ENCODE peak calls at places on chromosomes 11 and 22, in four cellular contexts. C, E, Z and I are unnamed samples.

GRCh38 chr22:28771195-28771791 is 1.2 kb upstream of the CCDC117 start:
- DNase-seq in E (no peak), C (no peak), Z (no peak), I (peak; percentile 49)

GRCh38 chr22:19784396-19785175 is 24.0 kb downstream of the TBX1 start:
- DNase-seq in E (no peak), C (no peak), Z (no peak), I (no peak)

GRCh38 chr11:114326776-114327175 is 30.6 kb downstream of the NNMT start:
- DNase-seq in C (no peak), Z (no peak), E (no peak), I (no peak)

GRCh38 chr11:15793032-15793996 is 563.0 kb downstream of the SOX6 start:
- DNase-seq in C (no peak), Z (no peak), E (peak; percentile 9), I (no peak)

GRCh38 chr11:132365650-132366049 is 995.2 kb downstream of the NTM start:
- DNase-seq in Z (no peak), E (no peak), C (no peak), I (no peak)

GRCh38 chr22:37316875-37317371 is 34.6 kb downstream of the CYTH4 start:
- DNase-seq in C (peak; percentile 92), Z (peak; percentile 75), E (peak; percentile 82), I (peak; percentile 79)

GRCh38 chr11:19868281-19868821 is 155.7 kb downstream of the NAV2 start:
- DNase-seq in E (peak; percentile 38), C (peak; percentile 31), Z (no peak), I (peak; percentile 86)

GRCh38 chr11:19980957-19981669 is 179.2 kb downstream of the DBX1 start:
- DNase-seq in E (peak; percentile 88), Z (peak; percentile 33), C (peak; percentile 21), I (peak; percentile 15)

GRCh38 chr11:83816572-83817187 is 530.5 kb upstream of the CCDC90B start:
- DNase-seq in Z (peak; percentile 15), C (peak; percentile 8), E (peak; percentile 29), I (no peak)

GRCh38 chr22:29493636-29494035 is 13.6 kb downstream of the NEFH start:
- DNase-seq in E (no peak), Z (no peak), C (no peak), I (no peak)

GRCh38 chr11:90916706-90917105 is 693.9 kb upstream of the CHORDC1 start:
- DNase-seq in Z (no peak), E (no peak), C (no peak), I (no peak)

GRCh38 chr11:118283756-118284350 is 19.8 kb upstream of the MPZL2 start:
- DNase-seq in E (no peak), C (no peak), Z (no peak), I (no peak)

GRCh38 chr11:44774131-44774530 is 47.4 kb downstream of the TSPAN18 start:
- DNase-seq in E (peak; percentile 39), C (no peak), Z (no peak), I (no peak)

GRCh38 chr11:45554230-45554967 is 111.0 kb downstream of the CHST1 start:
- DNase-seq in E (no peak), Z (no peak), C (no peak), I (peak; percentile 71)

GRCh38 chr11:10476927-10477689 is 22.0 kb downstream of the AMPD3 start:
- DNase-seq in Z (no peak), E (no peak), C (no peak), I (no peak)

GRCh38 chr11:130979386-130979972 is 63.2 kb upstream of the SNX19 start:
- DNase-seq in Z (peak; percentile 9), C (peak; percentile 8), E (peak; percentile 20), I (no peak)

GRCh38 chr11:88175004-88175706 is at the start of gene RAB38:
- DNase-seq in Z (peak; percentile 26), C (peak; percentile 6), E (no peak), I (peak; percentile 17)

GRCh38 chr11:119258180-119258579 is 52.0 kb downstream of the CBL start:
- DNase-seq in E (no peak), Z (no peak), C (no peak), I (no peak)

GRCh38 chr22:38569181-38569971 is 607 bp downstream of the DMC1 start:
- DNase-seq in E (no peak), Z (peak; percentile 15), C (peak; percentile 7), I (no peak)

GRCh38 chr11:61092280-61092766 is 10.0 kb upstream of the CD5 start:
- DNase-seq in E (no peak), C (no peak), Z (no peak), I (no peak)

GRCh38 chr11:80980221-80980620 is 1539.4 kb upstream of the TENM4 start:
- DNase-seq in C (no peak), Z (no peak), E (peak; percentile 57), I (no peak)

GRCh38 chr11:12717851-12718291 is 43.6 kb downstream of the TEAD1 start:
- DNase-seq in Z (no peak), E (no peak), C (no peak), I (no peak)

GRCh38 chr11:17924713-17925112 is 88.1 kb downstream of the SERGEF start:
- DNase-seq in C (no peak), Z (no peak), E (no peak), I (no peak)

GRCh38 chr11:67289226-67289650 is at the start of gene ANKRD13D:
- DNase-seq in C (no peak), Z (peak; percentile 88), E (no peak), I (no peak)

GRCh38 chr11:111310088-111310487 is 11.7 kb downstream of the POU2AF3 start:
- DNase-seq in C (no peak), E (no peak), Z (no peak), I (peak; percentile 80)

GRCh38 chr11:59614277-59615131 is 1.1 kb downstream of the OSBP start:
- DNase-seq in C (no peak), E (peak; percentile 26), Z (no peak), I (peak; percentile 5)

GRCh38 chr11:13073119-13073981 is 64.2 kb downstream of the RASSF10 start:
- DNase-seq in Z (no peak), C (no peak), E (peak; percentile 16), I (no peak)

GRCh38 chr11:5384335-5384734 is 723 bp downstream of the OR51M1 start:
- DNase-seq in C (no peak), Z (no peak), E (no peak), I (no peak)

GRCh38 chr11:28837599-28837998 is 729.4 kb downstream of the METTL15 start:
- DNase-seq in E (no peak), C (no peak), Z (no peak), I (no peak)

GRCh38 chr11:11037162-11037732 is 179.4 kb upstream of the ZBED5 start:
- DNase-seq in Z (no peak), E (no peak), C (no peak), I (no peak)

GRCh38 chr22:20761536-20761935 is 12.4 kb upstream of the SERPIND1 start:
- DNase-seq in C (no peak), E (no peak), Z (no peak), I (no peak)

GRCh38 chr11:36441610-36442208 is 68.4 kb downstream of the TRAF6 start:
- DNase-seq in E (no peak), C (no peak), Z (no peak), I (no peak)

GRCh38 chr11:95977534-95978174 is 53.7 kb upstream of the MTMR2 start:
- DNase-seq in Z (no peak), E (peak; percentile 78), C (no peak), I (no peak)

GRCh38 chr22:26977741-26978140 is 320.4 kb downstream of the MIAT start:
- DNase-seq in Z (no peak), C (no peak), E (no peak), I (no peak)

GRCh38 chr11:128555606-128556005 is 31.8 kb downstream of the ETS1 start:
- DNase-seq in C (no peak), Z (no peak), E (peak; percentile 49), I (no peak)

GRCh38 chr22:37173709-37174108 is 14.3 kb downstream of the C1QTNF6 start:
- DNase-seq in E (no peak), C (peak; percentile 4), Z (no peak), I (no peak)

GRCh38 chr11:124915541-124916369 is 3.3 kb upstream of the HEPN1 start:
- DNase-seq in C (no peak), E (peak; percentile 60), Z (no peak), I (no peak)

DNA sequence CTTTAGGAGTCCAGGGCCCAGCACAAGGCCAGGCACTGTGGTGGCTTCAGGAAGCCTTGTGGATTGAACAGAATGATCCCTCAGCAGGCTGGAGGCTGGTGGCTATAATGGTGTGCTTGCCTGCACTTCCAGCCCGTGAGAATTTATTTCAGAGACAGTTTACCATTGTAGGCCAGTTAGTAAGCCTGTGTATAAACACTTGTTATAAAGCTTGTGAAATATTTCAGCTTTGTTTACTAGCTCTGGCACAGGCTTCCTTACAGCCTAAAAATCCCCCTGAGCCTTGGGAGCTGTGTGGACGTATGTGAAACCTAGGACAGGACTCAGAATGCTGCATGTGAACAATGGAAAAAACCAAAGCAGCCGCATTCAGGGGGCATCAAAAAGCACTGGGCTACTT is 26.6 kb upstream of the ACER3 start:
- DNase-seq in Z (no peak), C (no peak), E (no peak), I (no peak)
- TF ChIP-seq POLR2AphosphoS5 in Z (no peak), C (no peak), E (no peak), I (no peak)

DNA sequence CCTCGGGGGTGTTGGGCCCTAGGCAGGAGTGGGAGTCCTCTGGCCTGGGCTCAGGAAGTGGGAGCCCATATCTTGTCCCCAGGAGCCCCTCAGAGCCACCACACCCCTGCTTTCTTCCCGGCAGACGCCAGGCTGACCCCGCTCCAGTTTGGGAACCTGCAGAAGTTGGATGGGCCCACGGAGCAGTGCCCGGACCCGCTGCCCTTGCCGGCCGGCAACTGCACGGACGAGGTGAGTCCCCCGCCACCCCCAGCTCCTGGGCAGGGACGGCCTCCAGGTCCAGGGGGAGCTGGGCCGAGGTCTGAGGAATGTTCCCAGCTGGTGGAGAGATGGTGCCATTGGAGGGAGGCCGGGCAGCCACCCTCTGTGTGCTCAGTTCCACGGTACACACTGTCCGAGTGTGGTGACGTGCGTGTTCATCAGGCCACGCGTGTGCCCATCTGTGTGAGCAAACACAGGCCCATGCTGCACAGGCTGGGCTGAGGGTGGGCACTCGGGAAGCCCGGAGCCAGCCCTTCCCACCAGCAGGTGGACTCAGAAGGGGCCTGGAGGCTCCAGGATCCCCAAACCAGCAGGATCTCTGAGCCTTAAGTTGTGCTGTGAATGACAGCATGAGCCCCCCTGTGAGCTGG is 4.8 kb downstream of the MUC5B start:
- DNase-seq in Z (no peak), E (no peak), C (peak; percentile 33), I (no peak)
- H3K4me1 ChIP-seq in Z (no peaks in the 10 kb centered on the region), E (no peaks in the 10 kb centered on the region), C (no peaks in the 10 kb centered on the region), I (no peaks in the 10 kb centered on the region)

GRCh38 chr11:3123316-3123715 is 41.8 kb downstream of the OSBPL5 start:
- DNase-seq in E (no peak), C (peak; percentile 71), Z (no peak), I (peak; percentile 74)
- TF ChIP-seq POLR2AphosphoS5 in E (no peak), C (no peak), Z (no peak), I (peak; percentile 68)

GRCh38 chr22:46732041-46732379 is 6.0 kb downstream of the CERK start:
- DNase-seq in E (no peak), Z (no peak), C (no peak), I (no peak)
- H3K4me1 ChIP-seq in E (peaks cover 30% of the 10 kb centered on the region), Z (no peaks in the 10 kb centered on the region), C (peaks cover 15% of the 10 kb centered on the region), I (peaks cover 3% of the 10 kb centered on the region)

DNA sequence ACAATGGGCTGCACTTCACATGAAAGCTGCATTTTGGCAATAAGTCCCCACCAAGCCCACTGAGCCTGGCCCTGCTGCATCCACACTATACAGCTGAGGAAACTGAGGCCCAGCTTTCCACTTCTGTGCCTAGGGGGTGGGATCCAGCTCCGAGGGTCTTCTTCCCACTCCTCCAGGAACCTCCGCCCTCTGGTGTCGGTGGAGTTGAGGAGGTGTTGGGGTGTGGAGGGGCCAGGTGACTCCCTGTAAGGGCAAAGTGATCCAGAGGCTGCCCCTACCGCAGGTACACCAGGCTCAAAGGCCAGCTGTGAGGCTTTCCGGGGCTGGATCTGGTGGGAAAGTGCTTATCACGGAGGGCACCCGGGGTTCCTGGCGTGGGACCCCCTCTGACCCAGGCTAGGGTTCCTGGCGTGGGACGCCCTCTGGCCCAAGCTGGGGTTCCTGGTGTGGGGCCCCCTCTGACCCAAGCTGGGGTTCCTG is 125.0 kb downstream of the KCNQ1 start:
- DNase-seq in C (no peak), E (no peak), Z (no peak), I (no peak)
- TF ChIP-seq POLR2AphosphoS5 in C (no peak), E (no peak), Z (no peak), I (no peak)